ENCODE peak calls at places on chromosomes 4 and X, in six cellular contexts. Q, E, H, Y, N and I are unnamed samples.

GRCh38 chr4:186643501-186644315 is 79.9 kb downstream of the FAT1 start:
- DNase-seq in Q (no peak), E (no peak), H (no peak), Y (no peak), N (no peak), I (no peak)

GRCh38 chrX:87518504-87518903 is 902 bp downstream of the KLHL4 start:
- DNase-seq in Q (no peak), E (no peak), H (no peak), Y (no peak), N (no peak), I (no peak)

GRCh38 chr4:1990348-1990645 is 18.5 kb downstream of the NELFA start:
- DNase-seq in Q (no peak), E (no peak), H (no peak), Y (no peak), N (no peak), I (no peak)

GRCh38 chr4:10984815-10985214 is 300.2 kb upstream of the CLNK start:
- DNase-seq in Q (no peak), E (no peak), H (no peak), Y (no peak), N (no peak), I (no peak)

GRCh38 chr4:1365271-1366178 is 18.5 kb downstream of the UVSSA start:
- DNase-seq in Q (no peak), E (no peak), H (no peak), Y (no peak), N (no peak), I (peak; percentile 9)

GRCh38 chr4:94595880-94596483 is 144.2 kb downstream of the PDLIM5 start:
- DNase-seq in Q (no peak), E (peak; percentile 13), H (no peak), Y (no peak), N (no peak), I (no peak)

GRCh38 chr4:4995103-4995761 is 24.0 kb downstream of the CYTL1 start:
- DNase-seq in Q (peak; percentile 77), E (no peak), H (no peak), Y (peak; percentile 17), N (no peak), I (peak; percentile 74)

GRCh38 chrX:110003167-110004156 is 548 bp downstream of the TMEM164 start:
- DNase-seq in Q (peak; percentile 18), E (no peak), H (no peak), Y (no peak), N (no peak), I (no peak)

GRCh38 chrX:43973249-43973672 is at the start of gene NDP:
- DNase-seq in Q (no peak), E (no peak), H (no peak), Y (peak; percentile 1), N (no peak), I (peak; percentile 34)

GRCh38 chr4:88110826-88111225 is 47.6 kb downstream of the ABCG2 start:
- DNase-seq in Q (no peak), E (no peak), H (no peak), Y (no peak), N (no peak), I (no peak)

GRCh38 chrX:86021652-86022289 is 25.6 kb downstream of the CHM start:
- DNase-seq in Q (no peak), E (no peak), H (no peak), Y (no peak), N (no peak), I (no peak)

GRCh38 chr4:116866116-116866515 is 219.3 kb downstream of the TRAM1L1 start:
- DNase-seq in Q (no peak), E (no peak), H (no peak), Y (no peak), N (no peak), I (no peak)

GRCh38 chr4:60780874-60781273 is 419.3 kb upstream of the ADGRL3 start:
- DNase-seq in Q (no peak), E (no peak), H (no peak), Y (no peak), N (no peak), I (no peak)

GRCh38 chr4:140152015-140152703 is 1.8 kb downstream of the MAML3 start:
- DNase-seq in Q (peak; percentile 78), E (peak; percentile 65), H (peak; percentile 47), Y (peak; percentile 27), N (no peak), I (peak; percentile 83)

GRCh38 chr4:163558539-163559044 is 64.1 kb downstream of the TMA16 start:
- DNase-seq in Q (no peak), E (no peak), H (no peak), Y (no peak), N (no peak), I (no peak)

GRCh38 chr4:3791910-3792542 is 25.8 kb downstream of the ADRA2C start:
- DNase-seq in Q (no peak), E (no peak), H (no peak), Y (no peak), N (no peak), I (no peak)

GRCh38 chrX:13717697-13718483 is 16.5 kb downstream of the TRAPPC2 start:
- DNase-seq in Q (peak; percentile 49), E (no peak), H (no peak), Y (no peak), N (peak; percentile 33), I (no peak)

GRCh38 chrX:110216027-110216426 is 101.9 kb downstream of the AMMECR1 start:
- DNase-seq in Q (no peak), E (no peak), H (no peak), Y (no peak), N (no peak), I (no peak)

GRCh38 chr4:165192500-165192898 is 14.9 kb upstream of the KLHL2 start:
- DNase-seq in Q (no peak), E (no peak), H (no peak), Y (no peak), N (no peak), I (no peak)

GRCh38 chrX:41705680-41706374 is 17.1 kb downstream of the GPR34 start:
- DNase-seq in Q (no peak), E (no peak), H (no peak), Y (no peak), N (no peak), I (no peak)

GRCh38 chr4:140743194-140743931 is 12.8 kb downstream of the TBC1D9 start:
- DNase-seq in Q (no peak), E (no peak), H (no peak), Y (no peak), N (no peak), I (peak; percentile 18)

GRCh38 chrX:149161438-149162088 is 343.5 kb downstream of the IDS start:
- DNase-seq in Q (no peak), E (no peak), H (no peak), Y (no peak), N (no peak), I (no peak)